ENCODE peak calls at places on chromosomes 3 and 15, in four cellular contexts. One of them, this sample, is unnamed.

GRCh38 chr3:45491344-45491743 is 103.0 kb downstream of the LARS2 start:
- DNase-seq in CMK: no peak
- DNase-seq in CD4-positive, alpha-beta T cell: no peak
- DNase-seq in stimulated activated CD8-positive, alpha-beta memory T cell treated with anti-CD3 and anti-CD28 coated beads, Interleukin-15, amount 100 ng/mL, for 24 hours: no peak
- DNase-seq in this sample: no peak

GRCh38 chr15:74423443-74424257 is 10.1 kb downstream of the SEMA7A start:
- DNase-seq in CD4-positive, alpha-beta T cell: no peak
- DNase-seq in stimulated activated CD8-positive, alpha-beta memory T cell treated with anti-CD3 and anti-CD28 coated beads, Interleukin-15, amount 100 ng/mL, for 24 hours: no peak
- DNase-seq in CMK: no peak
- DNase-seq in this sample: no peak

GRCh38 chr15:42670441-42670840 is 66.5 kb downstream of the CDAN1 start:
- DNase-seq in CMK: no peak
- DNase-seq in stimulated activated CD8-positive, alpha-beta memory T cell treated with anti-CD3 and anti-CD28 coated beads, Interleukin-15, amount 100 ng/mL, for 24 hours: no peak
- DNase-seq in CD4-positive, alpha-beta T cell: no peak
- DNase-seq in this sample: no peak

GRCh38 chr3:185846041-185846440 is 21.2 kb upstream of the IGF2BP2 start:
- DNase-seq in CMK: no peak
- DNase-seq in stimulated activated CD8-positive, alpha-beta memory T cell treated with anti-CD3 and anti-CD28 coated beads, Interleukin-15, amount 100 ng/mL, for 24 hours: no peak
- DNase-seq in CD4-positive, alpha-beta T cell: no peak
- DNase-seq in this sample: no peak

GRCh38 chr3:72021531-72021930 is 236.6 kb upstream of the PROK2 start:
- DNase-seq in CMK: no peak
- DNase-seq in CD4-positive, alpha-beta T cell: no peak
- DNase-seq in stimulated activated CD8-positive, alpha-beta memory T cell treated with anti-CD3 and anti-CD28 coated beads, Interleukin-15, amount 100 ng/mL, for 24 hours: no peak
- DNase-seq in this sample: no peak

GRCh38 chr3:189132125-189132744 is 39.5 kb upstream of the TPRG1 start:
- DNase-seq in CD4-positive, alpha-beta T cell: peak
- DNase-seq in stimulated activated CD8-positive, alpha-beta memory T cell treated with anti-CD3 and anti-CD28 coated beads, Interleukin-15, amount 100 ng/mL, for 24 hours: peak
- DNase-seq in CMK: no peak
- DNase-seq in this sample: no peak

GRCh38 chr15:99252326-99252725 is 1.0 kb downstream of the LRRC28 start:
- DNase-seq in CD4-positive, alpha-beta T cell: no peak
- DNase-seq in CMK: no peak
- DNase-seq in stimulated activated CD8-positive, alpha-beta memory T cell treated with anti-CD3 and anti-CD28 coated beads, Interleukin-15, amount 100 ng/mL, for 24 hours: no peak
- DNase-seq in this sample: no peak

GRCh38 chr3:141401095-141401494 is 32.8 kb downstream of the ZBTB38 start:
- DNase-seq in CD4-positive, alpha-beta T cell: no peak
- DNase-seq in stimulated activated CD8-positive, alpha-beta memory T cell treated with anti-CD3 and anti-CD28 coated beads, Interleukin-15, amount 100 ng/mL, for 24 hours: no peak
- DNase-seq in CMK: no peak
- DNase-seq in this sample: no peak

GRCh38 chr3:50612973-50613851 is 1.6 kb upstream of the CISH start:
- DNase-seq in stimulated activated CD8-positive, alpha-beta memory T cell treated with anti-CD3 and anti-CD28 coated beads, Interleukin-15, amount 100 ng/mL, for 24 hours: no peak
- DNase-seq in CMK: no peak
- DNase-seq in CD4-positive, alpha-beta T cell: no peak
- DNase-seq in this sample: no peak

GRCh38 chr3:159840900-159841299 is 147.7 kb upstream of the IL12A start:
- DNase-seq in CMK: no peak
- DNase-seq in stimulated activated CD8-positive, alpha-beta memory T cell treated with anti-CD3 and anti-CD28 coated beads, Interleukin-15, amount 100 ng/mL, for 24 hours: no peak
- DNase-seq in CD4-positive, alpha-beta T cell: no peak
- DNase-seq in this sample: no peak

GRCh38 chr3:31948255-31948654 is 32.8 kb downstream of the OSBPL10 start:
- DNase-seq in CMK: no peak
- DNase-seq in stimulated activated CD8-positive, alpha-beta memory T cell treated with anti-CD3 and anti-CD28 coated beads, Interleukin-15, amount 100 ng/mL, for 24 hours: no peak
- DNase-seq in CD4-positive, alpha-beta T cell: no peak
- DNase-seq in this sample: no peak

GRCh38 chr3:40782086-40782721 is 257.4 kb downstream of the ZNF621 start:
- DNase-seq in stimulated activated CD8-positive, alpha-beta memory T cell treated with anti-CD3 and anti-CD28 coated beads, Interleukin-15, amount 100 ng/mL, for 24 hours: no peak
- DNase-seq in CD4-positive, alpha-beta T cell: no peak
- DNase-seq in CMK: no peak
- DNase-seq in this sample: no peak

GRCh38 chr15:92468987-92469386 is 75.3 kb downstream of the ST8SIA2 start:
- DNase-seq in CD4-positive, alpha-beta T cell: no peak
- DNase-seq in stimulated activated CD8-positive, alpha-beta memory T cell treated with anti-CD3 and anti-CD28 coated beads, Interleukin-15, amount 100 ng/mL, for 24 hours: no peak
- DNase-seq in CMK: no peak
- DNase-seq in this sample: no peak

GRCh38 chr3:49602877-49603411 is 48.7 kb downstream of the BSN start:
- DNase-seq in CD4-positive, alpha-beta T cell: peak
- DNase-seq in CMK: no peak
- DNase-seq in stimulated activated CD8-positive, alpha-beta memory T cell treated with anti-CD3 and anti-CD28 coated beads, Interleukin-15, amount 100 ng/mL, for 24 hours: peak
- DNase-seq in this sample: no peak

This sample was measured in NCI-H187.